ENCODE peak calls at places on chromosomes 7 and 10, in nine cellular contexts. W is caudate nucleus; C is GM12878; E is Kasumi-1; V is SW 1271; I is stimulated activated CD8-positive, alpha-beta memory T cell treated with anti-CD3 and anti-CD28 coated beads, Interleukin-4, amount 100 ng/mL, for 1 hour; L is lower leg skin; H is C1 segment of cervical spinal cord; J is brain pericyte. K is an unnamed sample.

GRCh38 chr10:22158426-22158825 is 59.4 kb downstream of the EBLN1 start:
- DNase-seq in W (no peak), C (no peak), E (no peak), V (no peak), I (no peak), L (no peak), H (no peak), J (no peak), K (no peak)

GRCh38 chr7:51255536-51256243 is 60.9 kb downstream of the COBL start:
- DNase-seq in W (no peak), C (no peak), E (no peak), V (no peak), I (no peak), L (peak), H (peak), J (peak), K (no peak)

GRCh38 chr7:78279035-78279434 is 480.5 kb downstream of the PHTF2 start:
- DNase-seq in W (no peak), C (no peak), E (no peak), V (peak), I (no peak), L (no peak), H (no peak), J (peak), K (no peak)

GRCh38 chr10:127908106-127908957 is 1.4 kb downstream of the PTPRE start:
- DNase-seq in W (no peak), C (no peak), E (no peak), V (no peak), I (no peak), L (peak), H (no peak), J (no peak), K (no peak)

GRCh38 chr10:71064413-71065118 is 147.8 kb upstream of the UNC5B start:
- DNase-seq in W (no peak), C (no peak), E (no peak), V (no peak), I (no peak), L (no peak), H (no peak), J (no peak), K (no peak)

GRCh38 chr7:19932549-19933249 is 159.3 kb upstream of the TMEM196 start:
- DNase-seq in W (no peak), C (no peak), E (no peak), V (no peak), I (no peak), L (no peak), H (no peak), J (no peak), K (no peak)

GRCh38 chr7:105003275-105003674 is 10.7 kb upstream of the KMT2E start:
- DNase-seq in W (no peak), C (no peak), E (no peak), V (no peak), I (no peak), L (peak), H (no peak), J (no peak), K (no peak)

GRCh38 chr10:88794731-88795130 is 7.8 kb upstream of the LIPM start:
- DNase-seq in W (no peak), C (no peak), E (no peak), V (no peak), I (no peak), L (no peak), H (no peak), J (no peak), K (no peak)

K was measured in SK-N-MC.